ENCODE peak calls at places on chromosome 2, in four cellular contexts. V is breast epithelium, J is GM12865, W is right lobe of liver. L is an unnamed sample.

GRCh38 chr2:226701052-226701451 is 98.6 kb downstream of the IRS1 start:
- DNase-seq in V (no peak), J (no peak), W (no peak), L (no peak)

GRCh38 chr2:66929632-66930385 is 467.3 kb upstream of the ETAA1 start:
- DNase-seq in V (peak; percentile 70), J (no peak), W (peak; percentile 65), L (peak; percentile 73)

GRCh38 chr2:209472386-209472832 is 48.6 kb downstream of the MAP2 start:
- DNase-seq in V (no peak), J (no peak), W (no peak), L (no peak)

GRCh38 chr2:107027205-107027604 is 141.2 kb upstream of the ST6GAL2 start:
- DNase-seq in V (no peak), J (no peak), W (no peak), L (no peak)

GRCh38 chr2:9165625-9166024 is 41.0 kb upstream of the ASAP2 start:
- DNase-seq in V (peak; percentile 40), J (no peak), W (no peak), L (no peak)

GRCh38 chr2:223930002-223930976 is 14.8 kb downstream of the WDFY1 start:
- DNase-seq in V (no peak), J (no peak), W (peak; percentile 92), L (no peak)

GRCh38 chr2:31877008-31877407 is 133.8 kb downstream of the MEMO1 start:
- DNase-seq in V (no peak), J (no peak), W (no peak), L (no peak)

GRCh38 chr2:235149240-235149641 is 197.4 kb downstream of the SH3BP4 start:
- DNase-seq in V (peak; percentile 76), J (no peak), W (peak; percentile 2), L (no peak)

GRCh38 chr2:118850171-118850900 is 2.9 kb upstream of the EN1 start:
- DNase-seq in V (no peak), J (no peak), W (no peak), L (no peak)

GRCh38 chr2:237324446-237325236 is 89.3 kb downstream of the COL6A3 start:
- DNase-seq in V (no peak), J (no peak), W (no peak), L (no peak)

GRCh38 chr2:219454217-219454616 is 19.6 kb downstream of the SPEG start:
- DNase-seq in V (no peak), J (no peak), W (no peak), L (peak; percentile 77)

GRCh38 chr2:186868344-186868743 is 19.4 kb upstream of the ZSWIM2 start:
- DNase-seq in V (no peak), J (no peak), W (no peak), L (no peak)

GRCh38 chr2:158497486-158497885 is 40.7 kb downstream of the PKP4 start:
- DNase-seq in V (no peak), J (no peak), W (no peak), L (no peak)

GRCh38 chr2:75310915-75311314 is 111.6 kb upstream of the TACR1 start:
- DNase-seq in V (no peak), J (no peak), W (no peak), L (no peak)

GRCh38 chr2:169799555-169799954 is 884 bp downstream of the SSB start:
- DNase-seq in V (no peak), J (peak; percentile 44), W (no peak), L (no peak)

GRCh38 chr2:177020524-177021119 is 192.0 kb upstream of the HNRNPA3 start:
- DNase-seq in V (no peak), J (no peak), W (no peak), L (no peak)

GRCh38 chr2:223474893-223475292 is 127.3 kb downstream of the SCG2 start:
- DNase-seq in V (no peak), J (no peak), W (no peak), L (no peak)

GRCh38 chr2:149431337-149431736 is 101.0 kb downstream of the LYPD6 start:
- DNase-seq in V (no peak), J (no peak), W (no peak), L (no peak)

GRCh38 chr2:128090909-128091690 is at the start of gene UGGT1:
- DNase-seq in V (peak; percentile 87), J (peak; percentile 99), W (peak; percentile 96), L (peak; percentile 98)

GRCh38 chr2:128091691-128092050 is 671 bp downstream of the UGGT1 start:
- DNase-seq in V (no peak), J (peak; percentile 42), W (no peak), L (no peak)

GRCh38 chr2:128084757-128085156 is 6.2 kb upstream of the UGGT1 start:
- DNase-seq in V (no peak), J (no peak), W (no peak), L (no peak)

GRCh38 chr2:128090575-128090908 is 458 bp upstream of the UGGT1 start:
- DNase-seq in V (no peak), J (no peak), W (no peak), L (no peak)

GRCh38 chr2:128086244-128086643 is 4.8 kb upstream of the UGGT1 start:
- DNase-seq in V (no peak), J (no peak), W (no peak), L (no peak)
- H3K4me3 ChIP-seq in V (no peak overlapping the region), J (no peak overlapping the region), W (no peak overlapping the region), L (no peak overlapping the region)

DNA sequence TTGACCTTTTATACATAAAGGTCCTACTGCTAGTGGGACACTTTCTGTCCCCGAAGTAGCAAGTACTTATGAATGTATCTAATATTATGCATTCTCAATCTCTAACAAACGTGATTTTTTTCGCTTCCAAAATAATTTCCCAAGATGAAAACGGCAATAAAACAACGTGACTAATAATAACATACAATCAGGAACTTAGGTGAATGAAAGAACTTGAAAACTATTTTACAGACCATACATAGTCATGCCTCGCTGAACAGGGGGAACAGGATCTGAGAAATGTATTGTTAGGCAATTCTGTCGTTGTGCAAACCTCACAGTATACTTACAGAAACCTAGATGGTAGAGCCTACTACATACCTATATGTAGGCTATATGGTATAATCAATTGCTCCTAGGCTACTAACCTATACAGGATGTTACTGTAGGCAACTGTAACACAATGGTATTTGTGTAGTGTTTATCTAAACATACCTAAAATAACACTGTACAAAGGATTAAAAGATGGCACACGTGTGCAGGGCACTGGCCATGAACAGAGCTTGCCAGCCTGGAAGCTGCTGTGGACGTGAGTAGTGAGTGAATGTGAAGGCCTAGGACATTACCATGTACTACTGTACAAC is 2.5 kb downstream of the RTN4 start:
- DNase-seq in V (no peak), J (peak; percentile 57), W (no peak), L (no peak)
- H3K4me3 ChIP-seq in V (peak overlapping the region; percentile 88), J (peak overlapping the region; percentile 81), W (peak overlapping the region; percentile 2), L (peak overlapping the region; percentile 85)

GRCh38 chr2:25314514-25315315 is 27.0 kb downstream of the DNMT3A start:
- DNase-seq in V (peak; percentile 49), J (peak; percentile 88), W (peak; percentile 62), L (peak; percentile 80)
- H3K4me3 ChIP-seq in V (peak overlapping the region; percentile 7), J (peak overlapping the region; percentile 27), W (no peak overlapping the region), L (no peak overlapping the region)

GRCh38 chr2:201259216-201259615 is 1.1 kb upstream of the CASP8 start:
- DNase-seq in V (no peak), J (no peak), W (no peak), L (no peak)
- H3K4me3 ChIP-seq in V (peak overlapping the region; percentile 78), J (peak overlapping the region; percentile 69), W (peak overlapping the region; percentile 47), L (no peak overlapping the region)

GRCh38 chr2:205477016-205477705 is 205.1 kb upstream of the NRP2 start:
- DNase-seq in V (no peak), J (no peak), W (no peak), L (no peak)

GRCh38 chr2:205484717-205485116 is 197.6 kb upstream of the NRP2 start:
- DNase-seq in V (no peak), J (no peak), W (no peak), L (no peak)

GRCh38 chr2:205482399-205483065 is 199.8 kb upstream of the NRP2 start:
- DNase-seq in V (no peak), J (no peak), W (no peak), L (no peak)

GRCh38 chr2:205483122-205483521 is 199.2 kb upstream of the NRP2 start:
- DNase-seq in V (no peak), J (no peak), W (no peak), L (no peak)

GRCh38 chr2:205481861-205482260 is 200.4 kb upstream of the NRP2 start:
- DNase-seq in V (no peak), J (no peak), W (no peak), L (no peak)
- H3K4me3 ChIP-seq in V (no peak overlapping the region), J (no peak overlapping the region), W (no peak overlapping the region), L (no peak overlapping the region)

DNA sequence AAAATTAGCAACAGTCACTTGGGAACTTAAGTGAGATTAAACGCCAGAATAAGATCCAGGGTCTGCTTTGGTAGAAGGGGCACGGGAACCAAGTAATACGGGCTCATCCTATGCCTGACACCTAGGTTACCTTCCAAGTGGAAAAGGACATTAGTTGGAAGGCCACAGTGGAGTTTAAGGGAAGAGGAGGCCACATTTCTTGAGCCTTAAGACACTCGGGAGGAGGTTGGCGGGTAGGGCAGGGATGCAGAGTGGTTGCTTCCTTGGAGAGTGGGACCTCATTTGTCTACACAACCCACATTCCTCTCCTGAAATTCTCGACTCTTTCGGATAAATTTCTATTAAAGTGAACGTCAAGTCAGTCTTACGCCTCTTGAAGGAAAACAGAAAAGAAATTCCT is 510 bp upstream of the DNAH6 start:
- DNase-seq in V (no peak), J (no peak), W (no peak), L (no peak)
- H3K4me3 ChIP-seq in V (peak overlapping the region; percentile 67), J (no peak overlapping the region), W (peak overlapping the region; percentile 44), L (no peak overlapping the region)

DNA sequence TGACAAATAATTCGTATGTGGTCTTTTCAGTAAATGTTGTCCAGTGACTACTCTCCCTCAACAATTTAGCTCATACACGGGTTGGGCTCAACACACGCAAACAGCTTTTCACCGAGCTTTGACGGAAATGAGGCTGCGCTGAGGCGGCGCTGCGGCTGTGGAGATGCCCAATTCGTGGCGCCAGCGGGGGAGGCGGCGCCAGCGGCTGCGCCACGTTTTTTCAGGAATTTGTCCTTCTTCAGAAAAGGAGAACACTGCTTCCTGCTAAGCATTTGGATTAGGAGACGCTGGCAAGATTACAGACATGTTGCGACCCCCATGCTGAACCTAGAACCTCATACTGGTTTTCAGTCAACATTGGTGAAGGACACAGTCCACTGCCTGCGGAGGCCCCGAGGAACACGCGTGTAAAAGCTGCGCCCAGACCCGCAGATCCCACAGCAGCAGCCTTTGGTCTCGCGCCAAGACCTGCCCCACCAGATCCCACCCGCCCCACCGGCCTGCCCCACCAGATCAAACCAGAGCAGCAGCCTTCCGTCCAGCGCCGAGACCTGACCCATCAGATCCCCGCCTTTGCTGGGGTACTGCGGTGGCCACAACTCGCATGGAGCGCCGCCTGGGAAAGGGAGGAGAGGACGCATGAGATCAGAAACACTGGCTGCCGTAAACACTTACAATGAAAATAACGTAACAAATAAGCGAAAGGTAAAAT is 173.8 kb downstream of the TMEM18 start:
- DNase-seq in V (no peak), J (no peak), W (no peak), L (peak; percentile 74)
- H3K4me3 ChIP-seq in V (no peak overlapping the region), J (no peak overlapping the region), W (no peak overlapping the region), L (no peak overlapping the region)